ENCODE peak calls at places on chromosomes 3 and 15, in seven cellular contexts. Q is heart right ventricle; T is IMR-90; N is OCI-LY7; Y is CD4-positive, alpha-beta T cell; L is ovary; H is breast epithelium. V is an unnamed sample.

GRCh38 chr15:71471347-71471746 is 339.0 kb upstream of the NR2E3 start:
- DNase-seq in Q (no peak), T (peak), N (no peak), Y (no peak), L (no peak), H (no peak), V (no peak)

GRCh38 chr3:52495777-52496602 is 852 bp downstream of the STAB1 start:
- DNase-seq in Q (no peak), T (peak), N (no peak), Y (no peak), L (no peak), H (no peak), V (no peak)

GRCh38 chr15:63913786-63914185 is 80.0 kb upstream of the HERC1 start:
- DNase-seq in Q (no peak), T (no peak), N (no peak), Y (no peak), L (no peak), H (no peak), V (no peak)

GRCh38 chr3:94173667-94174434 is 111.0 kb downstream of the NSUN3 start:
- DNase-seq in Q (no peak), T (peak), N (no peak), Y (no peak), L (no peak), H (no peak), V (no peak)

GRCh38 chr3:72186485-72186864 is 401.5 kb upstream of the PROK2 start:
- DNase-seq in Q (no peak), T (peak), N (no peak), Y (no peak), L (no peak), H (no peak), V (no peak)

GRCh38 chr15:35182841-35183479 is 97.9 kb upstream of the NANOGP8 start:
- DNase-seq in Q (no peak), T (no peak), N (no peak), Y (no peak), L (no peak), H (no peak), V (no peak)

GRCh38 chr15:52727825-52728224 is 48.6 kb upstream of the ATOSA start:
- DNase-seq in Q (no peak), T (no peak), N (peak), Y (no peak), L (no peak), H (no peak), V (no peak)

GRCh38 chr15:38610748-38611147 is 46.1 kb upstream of the RASGRP1 start:
- DNase-seq in Q (no peak), T (no peak), N (no peak), Y (no peak), L (no peak), H (no peak), V (no peak)

GRCh38 chr3:40055361-40055760 is 246.0 kb downstream of the MYRIP start:
- DNase-seq in Q (no peak), T (no peak), N (no peak), Y (no peak), L (no peak), H (no peak), V (no peak)

GRCh38 chr3:111720681-111721380 is 125.7 kb upstream of the ZBED2 start:
- DNase-seq in Q (no peak), T (no peak), N (no peak), Y (no peak), L (no peak), H (no peak), V (no peak)

GRCh38 chr3:187448674-187449073 is 80.5 kb downstream of the RTP4 start:
- DNase-seq in Q (no peak), T (no peak), N (no peak), Y (no peak), L (no peak), H (no peak), V (no peak)

GRCh38 chr3:151156618-151157216 is 46.3 kb downstream of the GPR171 start:
- DNase-seq in Q (no peak), T (peak), N (peak), Y (no peak), L (no peak), H (no peak), V (no peak)

GRCh38 chr3:184636774-184637316 is 75.0 kb downstream of the MAGEF1 start:
- DNase-seq in Q (no peak), T (peak), N (no peak), Y (no peak), L (no peak), H (peak), V (no peak)

GRCh38 chr3:183254816-183255730 is 2.0 kb downstream of the B3GNT5 start:
- DNase-seq in Q (no peak), T (peak), N (no peak), Y (no peak), L (no peak), H (no peak), V (no peak)

GRCh38 chr3:130759692-130760338 is 13.2 kb upstream of the PIK3R4 start:
- DNase-seq in Q (no peak), T (peak), N (peak), Y (peak), L (peak), H (peak), V (no peak)

GRCh38 chr15:64743691-64744090 is 31.7 kb downstream of the RBPMS2 start:
- DNase-seq in Q (no peak), T (no peak), N (no peak), Y (no peak), L (no peak), H (no peak), V (no peak)

GRCh38 chr15:81024891-81025290 is 24.2 kb downstream of the TLNRD1 start:
- DNase-seq in Q (no peak), T (no peak), N (no peak), Y (no peak), L (no peak), H (no peak), V (no peak)

GRCh38 chr3:33911525-33912322 is 113.3 kb downstream of the PDCD6IP start:
- DNase-seq in Q (no peak), T (peak), N (no peak), Y (no peak), L (no peak), H (no peak), V (no peak)

GRCh38 chr15:73981761-73982222 is 10.3 kb downstream of the STOML1 start:
- DNase-seq in Q (no peak), T (no peak), N (no peak), Y (no peak), L (no peak), H (no peak), V (no peak)

GRCh38 chr15:70339551-70340517 is 242.1 kb upstream of the TLE3 start:
- DNase-seq in Q (no peak), T (peak), N (no peak), Y (no peak), L (no peak), H (no peak), V (no peak)

GRCh38 chr15:27763514-27763913 is 335.6 kb downstream of the OCA2 start:
- DNase-seq in Q (no peak), T (no peak), N (no peak), Y (no peak), L (no peak), H (no peak), V (no peak)

GRCh38 chr3:78569820-78570219 is 1198.0 kb downstream of the ROBO1 start:
- DNase-seq in Q (no peak), T (no peak), N (no peak), Y (no peak), L (no peak), H (no peak), V (no peak)

GRCh38 chr3:122076414-122077292 is 21.5 kb downstream of the CD86 start:
- DNase-seq in Q (no peak), T (no peak), N (peak), Y (no peak), L (no peak), H (no peak), V (no peak)

GRCh38 chr3:185796431-185797107 is 28.3 kb downstream of the IGF2BP2 start:
- DNase-seq in Q (no peak), T (peak), N (no peak), Y (no peak), L (no peak), H (no peak), V (no peak)

GRCh38 chr3:172034786-172035685 is 4.3 kb upstream of the FNDC3B start:
- DNase-seq in Q (no peak), T (peak), N (peak), Y (no peak), L (no peak), H (no peak), V (no peak)

GRCh38 chr3:13610006-13610570 is 61.2 kb downstream of the FBLN2 start:
- DNase-seq in Q (no peak), T (no peak), N (no peak), Y (no peak), L (no peak), H (no peak), V (no peak)

GRCh38 chr15:71646767-71647478 is 163.4 kb upstream of the NR2E3 start:
- DNase-seq in Q (no peak), T (no peak), N (no peak), Y (no peak), L (no peak), H (no peak), V (no peak)

GRCh38 chr15:74889882-74890768 is at the start of gene MPI:
- DNase-seq in Q (peak), T (peak), N (peak), Y (peak), L (peak), H (peak), V (peak)

GRCh38 chr3:190064112-190064511 is 56.6 kb downstream of the P3H2 start:
- DNase-seq in Q (no peak), T (peak), N (no peak), Y (no peak), L (no peak), H (no peak), V (no peak)

GRCh38 chr3:138774529-138775253 is 60.0 kb downstream of the PIK3CB start:
- DNase-seq in Q (no peak), T (peak), N (no peak), Y (peak), L (peak), H (no peak), V (peak)

GRCh38 chr3:185988080-185988815 is 50.4 kb upstream of the TRA2B start:
- DNase-seq in Q (no peak), T (no peak), N (no peak), Y (no peak), L (no peak), H (no peak), V (no peak)

GRCh38 chr3:134699141-134699711 is 48.4 kb upstream of the KY start:
- DNase-seq in Q (no peak), T (no peak), N (no peak), Y (no peak), L (no peak), H (no peak), V (no peak)

GRCh38 chr15:46938169-46938568 is 779.1 kb upstream of the SEMA6D start:
- DNase-seq in Q (no peak), T (no peak), N (no peak), Y (no peak), L (no peak), H (no peak), V (no peak)

GRCh38 chr15:46934851-46935250 is 782.5 kb upstream of the SEMA6D start:
- DNase-seq in Q (no peak), T (no peak), N (no peak), Y (no peak), L (no peak), H (no peak), V (no peak)

GRCh38 chr15:46933332-46933731 is 784.0 kb upstream of the SEMA6D start:
- DNase-seq in Q (no peak), T (no peak), N (no peak), Y (no peak), L (no peak), H (no peak), V (no peak)
- H3K27ac ChIP-seq in Q (no peak), T (no peak), N (no peak), Y (no peak), L (no peak), H (no peak), V (no peak)

DNA sequence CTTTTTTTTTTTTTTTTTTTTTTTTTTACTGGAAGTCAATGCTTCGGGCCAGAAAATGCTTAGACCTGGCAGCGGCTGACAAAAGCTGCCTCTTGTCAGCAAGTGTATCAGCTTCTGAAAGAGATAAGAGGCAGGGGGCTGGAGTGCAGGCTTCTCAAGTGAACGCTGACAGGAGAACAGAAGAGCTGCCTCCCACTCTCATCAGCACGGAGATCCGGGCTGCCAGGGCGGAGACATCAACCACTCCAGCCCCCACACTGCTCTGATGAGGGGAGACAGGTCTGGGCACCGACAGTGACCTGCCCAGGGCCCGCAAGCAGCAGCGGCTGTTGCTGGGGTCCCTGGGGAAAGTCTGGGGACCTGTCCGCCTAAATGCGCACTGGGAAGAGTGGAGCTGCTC is 9.4 kb upstream of the SCN5A start:
- DNase-seq in Q (no peak), T (no peak), N (no peak), Y (no peak), L (no peak), H (no peak), V (no peak)
- H3K27ac ChIP-seq in Q (no peak), T (no peak), N (no peak), Y (no peak), L (no peak), H (no peak), V (no peak)

DNA sequence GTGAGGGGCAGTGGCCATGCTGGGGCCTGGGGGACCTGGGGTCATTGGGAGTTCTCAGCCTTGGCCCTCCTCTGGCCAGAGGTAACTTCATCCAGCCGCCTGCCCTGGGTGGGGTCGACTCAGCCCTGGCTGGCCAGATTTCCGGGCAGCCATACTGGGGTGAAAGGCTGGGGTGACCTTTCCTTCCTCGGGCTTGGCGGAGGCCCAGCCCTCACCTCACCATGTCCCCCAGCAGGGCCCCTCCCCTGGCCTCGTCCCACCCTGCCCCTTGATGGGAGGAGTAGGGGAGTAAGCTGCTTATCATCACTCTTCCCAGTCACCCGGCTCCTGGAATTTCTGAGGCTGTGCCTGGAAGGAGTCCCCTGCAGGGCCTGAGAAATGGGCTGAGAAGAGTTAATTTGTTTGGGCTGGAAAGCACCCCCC is 5.4 kb downstream of the SEMA3F start:
- DNase-seq in Q (peak), T (no peak), N (no peak), Y (no peak), L (peak), H (no peak), V (no peak)
- H3K27ac ChIP-seq in Q (peak), T (no peak), N (no peak), Y (no peak), L (no peak), H (peak), V (no peak)

GRCh38 chr3:195542261-195542660 is 864 bp downstream of the PPP1R2 start:
- DNase-seq in Q (no peak), T (no peak), N (peak), Y (no peak), L (no peak), H (no peak), V (no peak)
- H3K27ac ChIP-seq in Q (peak), T (peak), N (peak), Y (peak), L (no peak), H (no peak), V (peak)

GRCh38 chr15:85878866-85879265 is 84.1 kb upstream of the KLHL25 start:
- DNase-seq in Q (no peak), T (no peak), N (no peak), Y (no peak), L (no peak), H (no peak), V (no peak)
- H3K27ac ChIP-seq in Q (no peak), T (no peak), N (no peak), Y (no peak), L (no peak), H (no peak), V (no peak)

GRCh38 chr3:64107154-64107553 is 83.9 kb upstream of the PSMD6 start:
- DNase-seq in Q (no peak), T (no peak), N (no peak), Y (no peak), L (no peak), H (no peak), V (no peak)
- H3K27ac ChIP-seq in Q (no peak), T (no peak), N (no peak), Y (no peak), L (no peak), H (no peak), V (no peak)

GRCh38 chr3:127750226-127751031 is 71.9 kb downstream of the MGLL start:
- DNase-seq in Q (no peak), T (peak), N (peak), Y (no peak), L (no peak), H (no peak), V (no peak)
- H3K27ac ChIP-seq in Q (peak), T (peak), N (peak), Y (no peak), L (no peak), H (peak), V (no peak)

DNA sequence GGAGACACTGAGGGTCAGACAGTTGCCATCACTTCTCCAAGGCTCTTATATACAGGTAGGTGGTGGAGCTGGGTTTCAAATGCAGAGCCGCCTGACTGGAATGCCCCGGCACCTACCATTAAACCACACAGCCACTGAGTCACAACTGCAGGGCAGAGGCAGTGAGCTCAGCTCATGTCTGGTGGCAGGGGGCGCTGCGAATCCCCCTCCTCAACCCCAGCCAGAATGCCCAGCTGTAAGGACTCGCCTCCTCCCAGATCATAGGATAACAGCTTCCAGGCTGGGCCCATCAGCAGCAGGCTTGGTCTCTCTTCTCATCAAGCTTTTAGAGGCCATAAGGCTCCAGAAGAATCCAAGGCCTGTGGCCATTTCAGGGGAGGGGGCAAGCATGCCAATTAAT is 26.4 kb downstream of the ADCY5 start:
- DNase-seq in Q (no peak), T (no peak), N (no peak), Y (no peak), L (no peak), H (no peak), V (no peak)
- H3K27ac ChIP-seq in Q (peak), T (no peak), N (no peak), Y (no peak), L (no peak), H (peak), V (peak)

GRCh38 chr15:45669422-45669821 is 34.6 kb downstream of the SQOR start:
- DNase-seq in Q (no peak), T (no peak), N (no peak), Y (no peak), L (no peak), H (no peak), V (no peak)

GRCh38 chr15:45668386-45668785 is 33.6 kb downstream of the SQOR start:
- DNase-seq in Q (no peak), T (no peak), N (no peak), Y (no peak), L (no peak), H (no peak), V (no peak)

GRCh38 chr15:45667002-45667401 is 32.2 kb downstream of the SQOR start:
- DNase-seq in Q (no peak), T (no peak), N (no peak), Y (no peak), L (no peak), H (no peak), V (no peak)

GRCh38 chr15:45670061-45670460 is 35.2 kb downstream of the SQOR start:
- DNase-seq in Q (no peak), T (no peak), N (no peak), Y (no peak), L (no peak), H (no peak), V (no peak)

GRCh38 chr15:45670511-45670910 is 35.7 kb downstream of the SQOR start:
- DNase-seq in Q (no peak), T (peak), N (no peak), Y (no peak), L (no peak), H (no peak), V (no peak)
- H3K27ac ChIP-seq in Q (no peak), T (peak), N (no peak), Y (no peak), L (no peak), H (peak), V (no peak)